ENCODE peak calls at places on chromosome 20, in six cellular contexts. H, C, N, E, V and P are unnamed samples. For H3K27me3, the result is how much of the 10 kb centered on the place peaks cover.

GRCh38 chr20:12153616-12154015 is 235.9 kb downstream of the BTBD3 start:
- DNase-seq in H (no peak), E (no peak), V (no peak), N (no peak), C (no peak), P (no peak)

GRCh38 chr20:45823949-45824835 is 2.9 kb downstream of the TNNC2 start:
- DNase-seq in N (peak), V (no peak), H (peak), E (no peak), C (peak), P (peak)

GRCh38 chr20:38827770-38828281 is 22.3 kb downstream of the PPP1R16B start:
- DNase-seq in N (no peak), H (no peak), C (no peak), V (no peak), E (no peak), P (no peak)

GRCh38 chr20:49149281-49150045 is 38.7 kb downstream of the STAU1 start:
- DNase-seq in C (no peak), V (no peak), H (no peak), N (no peak), E (no peak), P (no peak)

GRCh38 chr20:14879839-14880238 is 542.4 kb upstream of the FLRT3 start:
- DNase-seq in H (no peak), V (no peak), N (no peak), C (no peak), E (no peak), P (no peak)

GRCh38 chr20:50572922-50573777 is 63.0 kb downstream of the PTPN1 start:
- DNase-seq in H (no peak), E (peak), C (no peak), V (no peak), N (no peak), P (peak)

GRCh38 chr20:25257756-25258462 is 10.0 kb downstream of the PYGB start:
- DNase-seq in N (no peak), C (no peak), H (no peak), E (no peak), V (no peak), P (no peak)

GRCh38 chr20:43915209-43916072 is 789 bp downstream of the TOX2 start:
- DNase-seq in N (peak), V (no peak), C (peak), H (peak), E (no peak), P (no peak)

GRCh38 chr20:50019466-50020256 is 36.9 kb downstream of the SNAI1 start:
- DNase-seq in E (no peak), H (no peak), C (no peak), N (no peak), V (no peak), P (no peak)

GRCh38 chr20:33404281-33404680 is 3.0 kb upstream of the CDK5RAP1 start:
- DNase-seq in C (no peak), E (no peak), H (no peak), V (no peak), N (no peak), P (no peak)

GRCh38 chr20:43975096-43975768 is 60.6 kb downstream of the TOX2 start:
- DNase-seq in H (no peak), E (no peak), C (no peak), N (no peak), V (peak), P (no peak)

GRCh38 chr20:38315290-38315966 is 11.5 kb downstream of the BPI start:
- DNase-seq in C (no peak), E (no peak), N (no peak), H (no peak), V (no peak), P (peak)

GRCh38 chr20:40685349-40685748 is 3.7 kb downstream of the MAFB start:
- DNase-seq in E (no peak), V (no peak), H (no peak), C (no peak), N (no peak), P (no peak)
- H3K27me3 ChIP-seq in E (under half), V (under half), H (half or more), C (under half), N (half or more), P (half or more)

GRCh38 chr20:3436864-3437574 is 29.6 kb upstream of the DNAAF9 start:
- DNase-seq in C (no peak), N (peak), E (no peak), V (no peak), H (no peak), P (no peak)

GRCh38 chr20:3432844-3433243 is 25.4 kb upstream of the DNAAF9 start:
- DNase-seq in V (no peak), E (no peak), N (no peak), C (no peak), H (no peak), P (no peak)

GRCh38 chr20:3433720-3434119 is 26.3 kb upstream of the DNAAF9 start:
- DNase-seq in H (no peak), C (no peak), V (no peak), N (no peak), E (no peak), P (no peak)

GRCh38 chr20:3431109-3431508 is 23.6 kb upstream of the DNAAF9 start:
- DNase-seq in H (no peak), C (no peak), E (no peak), N (no peak), V (no peak), P (no peak)

GRCh38 chr20:3434232-3434631 is 26.8 kb upstream of the DNAAF9 start:
- DNase-seq in E (no peak), V (no peak), N (no peak), H (no peak), C (no peak), P (no peak)
- H3K27me3 ChIP-seq in E (under half), V (under half), N (under half), H (under half), C (under half), P (under half)

GRCh38 chr20:60088236-60088635 is 130.0 kb downstream of the CDH26 start:
- DNase-seq in H (no peak), E (no peak), N (no peak), C (no peak), V (no peak), P (no peak)

GRCh38 chr20:60095456-60095855 is 137.2 kb downstream of the CDH26 start:
- DNase-seq in N (no peak), E (no peak), C (no peak), H (no peak), V (no peak), P (peak)

GRCh38 chr20:60092729-60093128 is 134.5 kb downstream of the CDH26 start:
- DNase-seq in E (no peak), N (no peak), H (no peak), V (no peak), C (no peak), P (no peak)

GRCh38 chr20:60087563-60088105 is 129.4 kb downstream of the CDH26 start:
- DNase-seq in E (no peak), N (no peak), H (no peak), V (no peak), C (peak), P (no peak)

DNA sequence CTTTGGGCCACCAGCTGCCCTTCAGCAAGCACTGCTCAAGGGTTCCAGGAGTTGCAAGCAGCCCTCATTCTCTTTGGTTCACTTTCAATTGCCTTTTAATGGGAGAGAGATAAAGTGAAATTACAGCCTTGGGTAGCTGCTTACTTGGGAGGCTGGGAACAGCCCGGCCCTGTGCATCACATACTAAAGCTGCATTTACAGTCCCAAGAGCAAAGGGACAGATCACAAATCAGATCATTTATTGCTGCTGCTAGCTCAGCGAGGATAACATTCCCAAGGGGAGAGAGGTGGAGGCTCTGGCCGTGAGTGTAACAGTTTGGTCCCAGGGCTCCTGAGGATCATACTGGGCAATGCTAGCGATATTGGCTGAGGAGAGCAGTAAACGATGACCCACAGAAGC is 133.1 kb downstream of the CDH26 start:
- DNase-seq in V (no peak), N (no peak), H (no peak), C (no peak), E (no peak), P (no peak)
- H3K27me3 ChIP-seq in V (under half), N (under half), H (under half), C (under half), E (under half), P (under half)

DNA sequence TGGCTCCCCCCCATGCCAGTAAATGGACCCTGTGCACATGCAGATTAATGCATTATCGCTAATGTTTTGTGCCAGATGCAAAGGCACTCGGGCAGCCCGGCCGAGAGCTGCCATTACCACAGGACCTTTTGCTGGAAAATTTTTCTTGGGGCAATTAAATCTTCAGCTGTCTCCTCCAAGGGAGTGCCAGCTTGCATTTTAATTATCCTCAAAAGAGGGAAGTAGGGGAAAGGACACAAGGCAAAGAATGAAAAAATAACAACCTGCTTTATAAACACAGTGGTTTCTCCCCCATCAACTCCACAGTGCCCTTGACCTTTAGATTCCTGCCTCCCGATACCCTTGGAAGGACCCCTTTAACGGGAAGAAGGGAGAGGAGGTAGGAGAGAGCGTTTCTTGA is 48.2 kb downstream of the PDYN start:
- DNase-seq in E (no peak), H (no peak), C (no peak), N (no peak), V (no peak), P (no peak)
- H3K27me3 ChIP-seq in E (under half), H (under half), C (under half), N (under half), V (under half), P (under half)

DNA sequence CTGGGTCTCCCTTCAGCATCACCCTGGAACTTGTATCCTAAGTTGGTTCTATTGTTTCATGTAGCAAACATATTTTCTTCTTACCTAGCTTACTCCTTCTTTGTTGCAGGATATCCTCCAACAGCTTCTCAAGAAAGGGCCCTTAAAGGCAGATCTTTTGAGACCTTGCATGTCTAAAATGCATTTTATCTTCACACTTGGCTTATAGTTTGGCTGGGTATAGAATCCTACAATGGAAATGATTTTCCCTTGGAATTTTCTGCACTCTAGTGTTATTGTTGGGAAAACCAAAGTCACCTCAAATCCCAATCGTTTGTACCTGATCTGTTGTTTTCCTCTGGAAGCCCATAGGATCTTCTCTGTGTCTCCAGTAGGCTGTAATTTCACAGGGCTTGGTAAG is 12.1 kb upstream of the TGM6 start:
- DNase-seq in V (no peak), N (no peak), C (no peak), H (no peak), E (no peak), P (no peak)
- H3K27me3 ChIP-seq in V (under half), N (under half), C (under half), H (under half), E (under half), P (under half)

DNA sequence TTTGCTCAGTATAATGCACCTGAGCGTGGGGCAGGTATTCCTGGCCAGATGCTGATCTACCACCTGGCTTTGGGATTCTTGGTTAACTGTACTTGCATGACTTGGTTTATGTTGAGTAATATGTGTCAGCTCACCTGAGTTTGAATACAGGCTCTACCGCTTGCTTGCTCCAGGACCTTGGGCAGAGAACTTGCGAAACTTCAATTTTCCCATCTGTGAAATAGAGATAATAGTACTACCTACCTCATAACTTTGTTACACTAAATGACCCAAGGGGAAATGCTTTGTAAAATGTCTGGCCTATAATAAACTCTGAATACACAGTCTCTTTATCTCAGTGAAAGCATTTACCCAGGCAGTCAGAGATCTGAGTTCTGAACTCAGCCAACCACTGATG is 51.8 kb downstream of the SCAND1 start:
- DNase-seq in E (no peak), V (no peak), H (no peak), N (peak), C (no peak), P (no peak)
- H3K27me3 ChIP-seq in E (under half), V (under half), H (under half), N (under half), C (under half), P (under half)

DNA sequence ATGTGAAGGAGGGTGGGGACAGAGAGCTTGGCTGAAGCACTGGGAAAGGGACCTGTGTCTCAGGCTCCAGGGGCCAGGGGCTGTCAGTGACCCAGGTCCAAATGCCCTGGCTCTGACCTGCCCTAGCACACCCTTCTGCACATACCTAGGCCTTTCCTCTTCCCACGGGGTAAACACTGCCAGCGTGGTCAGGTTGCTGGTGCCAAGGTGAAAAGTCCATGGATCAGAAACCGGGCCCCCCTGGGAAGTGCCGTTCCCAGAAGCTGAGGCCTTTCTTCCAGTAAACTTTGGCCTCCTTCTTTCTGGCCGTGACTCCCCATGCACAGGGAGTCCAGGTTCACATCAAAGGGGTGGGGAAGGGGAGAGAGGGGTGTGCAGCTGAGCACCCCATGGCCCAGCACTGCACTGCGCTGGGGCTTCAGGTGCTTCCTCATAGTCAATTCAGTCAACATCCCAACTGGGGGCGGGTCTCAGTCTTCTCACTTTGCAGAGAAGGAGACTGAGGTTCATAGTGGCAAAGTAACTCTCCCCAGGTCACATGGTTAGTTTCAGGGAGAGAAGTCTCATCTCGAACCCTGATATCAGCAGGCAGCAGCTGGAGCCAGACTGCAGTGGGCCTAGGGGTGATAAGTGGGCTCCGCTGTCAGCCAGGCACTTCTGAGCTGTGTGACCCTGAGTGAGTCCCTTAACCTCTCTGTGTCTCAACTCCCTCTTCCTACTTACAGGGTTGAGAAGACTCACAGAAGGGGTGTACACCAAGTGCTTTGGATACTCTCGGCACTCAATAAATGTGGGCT is 17.0 kb downstream of the PCK1 start:
- DNase-seq in N (no peak), V (no peak), C (no peak), E (no peak), H (no peak), P (no peak)
- H3K27me3 ChIP-seq in N (under half), V (under half), C (under half), E (under half), H (under half), P (under half)

GRCh38 chr20:17644451-17644850 is 37.6 kb downstream of the RRBP1 start:
- DNase-seq in V (no peak), N (no peak), H (no peak), C (no peak), E (no peak), P (no peak)

GRCh38 chr20:17643531-17644188 is 38.4 kb downstream of the RRBP1 start:
- DNase-seq in C (peak), V (no peak), E (no peak), N (no peak), H (no peak), P (no peak)

GRCh38 chr20:17645546-17646208 is 36.4 kb downstream of the RRBP1 start:
- DNase-seq in E (no peak), V (no peak), H (no peak), N (no peak), C (no peak), P (no peak)

GRCh38 chr20:17646209-17646717 is 35.8 kb downstream of the RRBP1 start:
- DNase-seq in N (no peak), E (no peak), C (peak), H (no peak), V (no peak), P (no peak)

GRCh38 chr20:17645010-17645409 is 37.0 kb downstream of the RRBP1 start:
- DNase-seq in E (no peak), C (no peak), H (no peak), V (no peak), N (no peak), P (no peak)
- H3K27me3 ChIP-seq in E (under half), C (under half), H (under half), V (under half), N (under half), P (under half)

DNA sequence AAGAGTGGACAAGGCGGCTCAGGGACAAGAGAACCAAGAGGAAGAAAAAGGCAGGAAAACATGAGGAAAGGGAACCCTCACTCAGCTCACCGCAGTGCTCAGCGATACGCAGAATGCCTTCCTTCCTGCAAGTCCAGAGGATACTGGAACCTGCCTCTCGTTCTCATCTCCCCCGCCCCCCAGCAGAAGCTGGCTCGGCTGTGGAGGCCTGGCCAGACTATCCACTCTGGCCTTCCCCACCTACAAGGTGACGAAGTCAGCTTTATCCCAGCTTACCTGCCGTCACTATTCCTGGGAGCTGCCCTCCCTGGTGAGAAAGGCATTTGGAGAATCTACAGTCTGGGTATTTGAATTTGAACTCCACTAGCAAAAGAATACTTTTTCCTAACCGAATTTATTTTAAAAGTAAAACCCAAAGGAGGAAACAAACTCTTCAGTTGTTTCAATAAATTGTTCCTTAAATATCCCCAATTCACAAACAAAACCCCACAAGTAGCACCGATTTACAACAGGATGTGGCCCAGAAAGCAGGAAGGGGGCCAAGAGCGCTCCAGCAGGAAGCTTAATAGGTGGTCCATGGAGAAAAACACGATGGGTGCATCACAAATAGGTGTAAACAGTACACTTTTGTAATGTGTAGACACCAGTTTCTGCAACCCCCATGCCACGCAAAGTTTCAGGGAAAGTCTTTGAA is 2.1 kb upstream of the DIDO1 start:
- DNase-seq in N (no peak), V (no peak), E (no peak), H (no peak), C (no peak), P (no peak)
- H3K27me3 ChIP-seq in N (under half), V (under half), E (under half), H (under half), C (under half), P (under half)

GRCh38 chr20:63243604-63244247 is 8.0 kb downstream of the BIRC7 start:
- DNase-seq in V (no peak), C (no peak), N (no peak), E (no peak), H (no peak), P (no peak)

GRCh38 chr20:63240004-63240403 is 4.3 kb downstream of the BIRC7 start:
- DNase-seq in C (no peak), H (no peak), V (no peak), E (no peak), N (no peak), P (no peak)

GRCh38 chr20:63241272-63241671 is 5.6 kb downstream of the BIRC7 start:
- DNase-seq in V (no peak), H (no peak), N (no peak), C (no peak), E (no peak), P (no peak)

GRCh38 chr20:63244468-63244867 is 8.8 kb downstream of the BIRC7 start:
- DNase-seq in H (no peak), V (no peak), C (no peak), E (no peak), N (no peak), P (no peak)

DNA sequence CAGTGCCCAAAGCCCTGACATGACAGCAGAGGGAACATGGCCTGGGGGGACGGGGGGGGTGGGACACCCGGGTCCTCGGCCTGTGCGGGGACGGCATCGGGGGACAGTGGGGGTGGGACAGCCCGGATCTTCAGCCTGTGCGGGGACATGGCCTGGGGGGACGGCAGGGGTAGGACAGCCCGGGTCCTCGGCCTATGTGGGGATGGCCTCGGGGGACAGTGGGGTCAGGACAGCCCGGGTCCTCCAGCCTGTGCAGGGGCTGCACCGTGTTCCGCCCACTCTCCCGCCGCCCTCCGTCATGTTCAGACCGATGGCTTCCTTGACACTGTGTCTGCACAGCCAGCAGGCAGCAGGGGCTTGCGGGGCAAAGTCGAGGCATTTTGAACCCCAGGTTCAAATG is 7.0 kb downstream of the BIRC7 start:
- DNase-seq in N (no peak), V (no peak), C (no peak), E (no peak), H (no peak), P (no peak)
- H3K27me3 ChIP-seq in N (under half), V (under half), C (under half), E (under half), H (under half), P (under half)